ENCODE peak calls at places on chromosome 19, in eight cellular contexts. X is SHP77; I is GDM1; N is ELR; D is activated naive CD4-positive, alpha-beta T cell treated with anti-CD3 and anti-CD28 coated beads, Interleukin-2, amount 10 ng/mL, durations not matched to agents 7 days and 5 days; Z is mucosa of gallbladder; W is NCI-H1092; H is T-helper 17 cell. A is an unnamed sample.

GRCh38 chr19:2992958-2993357 is 15.6 kb downstream of the TLE6 start:
- DNase-seq in H (no peak), N (no peak), I (no peak), X (no peak), W (no peak), D (no peak), Z (no peak), A (no peak)

GRCh38 chr19:33794578-33795369 is 1.9 kb upstream of the KCTD15 start:
- DNase-seq in W (no peak), Z (no peak), N (no peak), H (no peak), I (no peak), X (no peak), D (no peak), A (no peak)

GRCh38 chr19:55253842-55254624 is 4.8 kb downstream of the PPP6R1 start:
- DNase-seq in X (peak; percentile 66), H (peak; percentile 50), Z (no peak), D (peak; percentile 79), N (no peak), W (peak; percentile 17), I (peak; percentile 82), A (no peak)

GRCh38 chr19:55080121-55080914 is 4.6 kb downstream of the EPS8L1 start:
- DNase-seq in I (no peak), H (peak; percentile 30), X (peak; percentile 88), N (peak; percentile 64), D (peak; percentile 84), W (peak; percentile 58), Z (peak; percentile 69), A (peak; percentile 94)

GRCh38 chr19:34082289-34083077 is 89.8 kb upstream of the LSM14A start:
- DNase-seq in D (no peak), W (no peak), H (no peak), I (no peak), Z (peak; percentile 14), N (peak; percentile 17), X (no peak), A (no peak)

GRCh38 chr19:50147462-50148423 is 15.3 kb downstream of the IZUMO2 start:
- DNase-seq in I (peak; percentile 75), W (peak; percentile 45), D (peak; percentile 75), N (peak; percentile 82), Z (peak; percentile 89), X (peak; percentile 98), H (peak; percentile 49), A (peak; percentile 88)

GRCh38 chr19:30968210-30968609 is 381.0 kb downstream of the TSHZ3 start:
- DNase-seq in D (no peak), Z (no peak), I (no peak), X (no peak), H (no peak), W (no peak), N (peak; percentile 15), A (no peak)

GRCh38 chr19:55704494-55705245 is 29.6 kb downstream of the EPN1 start:
- DNase-seq in D (peak; percentile 26), W (no peak), X (no peak), I (no peak), N (no peak), Z (no peak), H (no peak), A (no peak)

GRCh38 chr19:46919324-46919723 is 58.5 kb downstream of the ARHGAP35 start:
- DNase-seq in H (no peak), Z (no peak), I (no peak), X (no peak), W (no peak), D (no peak), N (peak; percentile 48), A (no peak)

GRCh38 chr19:10003271-10003670 is 7.0 kb downstream of the COL5A3 start:
- DNase-seq in I (no peak), W (no peak), X (no peak), D (no peak), N (no peak), Z (no peak), H (no peak), A (no peak)

GRCh38 chr19:48991823-48992570 is 1.1 kb downstream of the GYS1 start:
- DNase-seq in D (no peak), W (no peak), I (no peak), N (peak; percentile 91), X (no peak), Z (peak; percentile 63), H (no peak), A (peak; percentile 78)